ENCODE peak calls at places on chromosomes 13 and 19, in six cellular contexts. One of them, this sample, is unnamed.

GRCh38 chr13:31100721-31101120 is 61.0 kb downstream of the HSPH1 start:
- DNase-seq in H1: no peak
- DNase-seq in GM12878: no peak
- DNase-seq in K562: no peak
- DNase-seq in GM12892: no peak
- DNase-seq in HepG2: no peak
- DNase-seq in this sample: no peak

GRCh38 chr19:57055956-57056355 is 63.8 kb upstream of the USP29 start:
- DNase-seq in H1: no peak
- DNase-seq in GM12878: no peak
- DNase-seq in GM12892: no peak
- DNase-seq in K562: no peak
- DNase-seq in HepG2: no peak
- DNase-seq in this sample: no peak

GRCh38 chr19:15252398-15253018 is 20.3 kb upstream of the EPHX3 start:
- DNase-seq in GM12892: no peak
- DNase-seq in K562: no peak
- DNase-seq in HepG2: no peak
- DNase-seq in H1: peak; percentile 61
- DNase-seq in GM12878: no peak
- DNase-seq in this sample: no peak

GRCh38 chr13:111284579-111284978 is 35.9 kb upstream of the TEX29 start:
- DNase-seq in GM12892: no peak
- DNase-seq in HepG2: no peak
- DNase-seq in K562: no peak
- DNase-seq in H1: no peak
- DNase-seq in GM12878: no peak
- DNase-seq in this sample: no peak

GRCh38 chr19:17090501-17091074 is 15.0 kb downstream of the MYO9B start:
- DNase-seq in K562: no peak
- DNase-seq in GM12892: no peak
- DNase-seq in GM12878: no peak
- DNase-seq in H1: no peak
- DNase-seq in HepG2: no peak
- DNase-seq in this sample: peak; percentile 59

GRCh38 chr19:18173572-18174294 is at the start of gene IFI30:
- DNase-seq in K562: peak; percentile 96
- DNase-seq in GM12892: peak; percentile 88
- DNase-seq in GM12878: peak; percentile 79
- DNase-seq in H1: peak; percentile 84
- DNase-seq in HepG2: peak; percentile 68
- DNase-seq in this sample: peak; percentile 84

GRCh38 chr13:46288570-46289259 is 77.0 kb downstream of the LRRC63 start:
- DNase-seq in GM12892: peak; percentile 17
- DNase-seq in H1: no peak
- DNase-seq in GM12878: peak; percentile 19
- DNase-seq in HepG2: peak; percentile 27
- DNase-seq in K562: peak; percentile 37
- DNase-seq in this sample: no peak

GRCh38 chr13:50386527-50387123 is 371.4 kb downstream of the KCNRG start:
- DNase-seq in H1: no peak
- DNase-seq in HepG2: no peak
- DNase-seq in K562: no peak
- DNase-seq in GM12892: no peak
- DNase-seq in GM12878: no peak
- DNase-seq in this sample: no peak

GRCh38 chr19:33216198-33216830 is 9.3 kb downstream of the SLC7A10 start:
- DNase-seq in H1: no peak
- DNase-seq in HepG2: no peak
- DNase-seq in K562: no peak
- DNase-seq in GM12892: no peak
- DNase-seq in GM12878: no peak
- DNase-seq in this sample: no peak

GRCh38 chr19:33396701-33397535 is 23.4 kb downstream of the CEBPG start:
- DNase-seq in GM12892: no peak
- DNase-seq in GM12878: no peak
- DNase-seq in HepG2: peak; percentile 95
- DNase-seq in K562: no peak
- DNase-seq in H1: no peak
- DNase-seq in this sample: no peak

GRCh38 chr13:28539625-28540286 is 44.8 kb upstream of the FLT1 start:
- DNase-seq in GM12892: no peak
- DNase-seq in H1: no peak
- DNase-seq in HepG2: no peak
- DNase-seq in GM12878: no peak
- DNase-seq in K562: no peak
- DNase-seq in this sample: no peak

GRCh38 chr13:109922518-109922917 is 136.1 kb upstream of the IRS2 start:
- DNase-seq in H1: no peak
- DNase-seq in GM12878: no peak
- DNase-seq in K562: no peak
- DNase-seq in GM12892: no peak
- DNase-seq in HepG2: no peak
- DNase-seq in this sample: no peak

GRCh38 chr19:29478578-29479565 is 46.9 kb upstream of the VSTM2B start:
- DNase-seq in GM12878: no peak
- DNase-seq in HepG2: peak; percentile 13
- DNase-seq in GM12892: no peak
- DNase-seq in H1: peak; percentile 85
- DNase-seq in K562: peak; percentile 51
- DNase-seq in this sample: no peak

GRCh38 chr13:90868321-90868920 is 479.1 kb upstream of the MIR17HG start:
- DNase-seq in HepG2: peak; percentile 3
- DNase-seq in GM12892: no peak
- DNase-seq in GM12878: no peak
- DNase-seq in K562: peak; percentile 57
- DNase-seq in H1: no peak
- DNase-seq in this sample: no peak

GRCh38 chr19:34418300-34418699 is 9.9 kb upstream of the UBA2 start:
- DNase-seq in GM12892: no peak
- DNase-seq in H1: no peak
- DNase-seq in GM12878: no peak
- DNase-seq in HepG2: no peak
- DNase-seq in K562: no peak
- DNase-seq in this sample: no peak

GRCh38 chr13:92994056-92994455 is 232.6 kb upstream of the GPC6 start:
- DNase-seq in GM12878: no peak
- DNase-seq in HepG2: no peak
- DNase-seq in K562: no peak
- DNase-seq in GM12892: no peak
- DNase-seq in H1: no peak
- DNase-seq in this sample: no peak

GRCh38 chr13:67120872-67121531 is 109.1 kb downstream of the PCDH9 start:
- DNase-seq in K562: no peak
- DNase-seq in HepG2: no peak
- DNase-seq in GM12892: no peak
- DNase-seq in GM12878: no peak
- DNase-seq in H1: no peak
- DNase-seq in this sample: no peak

GRCh38 chr13:89363144-89363543 is 1692.0 kb downstream of the SLITRK5 start:
- DNase-seq in K562: no peak
- DNase-seq in H1: no peak
- DNase-seq in HepG2: no peak
- DNase-seq in GM12892: no peak
- DNase-seq in GM12878: no peak
- DNase-seq in this sample: no peak

GRCh38 chr13:41668130-41668757 is 210.9 kb downstream of the RGCC start:
- DNase-seq in GM12892: peak; percentile 12
- DNase-seq in H1: no peak
- DNase-seq in GM12878: peak; percentile 60
- DNase-seq in HepG2: peak; percentile 96
- DNase-seq in K562: peak; percentile 28
- DNase-seq in this sample: no peak

GRCh38 chr19:47720669-47721068 is 7.4 kb downstream of the EHD2 start:
- DNase-seq in GM12892: no peak
- DNase-seq in K562: no peak
- DNase-seq in H1: no peak
- DNase-seq in GM12878: no peak
- DNase-seq in HepG2: no peak
- DNase-seq in this sample: no peak
- TF ChIP-seq POLR2AphosphoS5 in GM12892: no peak
- TF ChIP-seq POLR2AphosphoS5 in K562: no peak
- TF ChIP-seq POLR2AphosphoS5 in H1: no peak
- TF ChIP-seq POLR2AphosphoS5 in GM12878: no peak
- TF ChIP-seq POLR2AphosphoS5 in HepG2: no peak
- TF ChIP-seq POLR2AphosphoS5 in this sample: no peak

GRCh38 chr19:45729774-45730388 is 815 bp downstream of the FBXO46 start:
- DNase-seq in GM12878: peak; percentile 51
- DNase-seq in K562: no peak
- DNase-seq in H1: peak; percentile 51
- DNase-seq in GM12892: no peak
- DNase-seq in HepG2: no peak
- DNase-seq in this sample: no peak

GRCh38 chr19:45733160-45733810 is at the start of gene MEIOSIN:
- DNase-seq in GM12878: no peak
- DNase-seq in H1: no peak
- DNase-seq in K562: no peak
- DNase-seq in HepG2: no peak
- DNase-seq in GM12892: no peak
- DNase-seq in this sample: no peak

GRCh38 chr19:45730389-45731288 is at the start of gene FBXO46:
- DNase-seq in GM12878: peak; percentile 96
- DNase-seq in H1: peak; percentile 91
- DNase-seq in GM12892: peak; percentile 96
- DNase-seq in HepG2: peak; percentile 96
- DNase-seq in K562: peak; percentile 92
- DNase-seq in this sample: peak; percentile 95
- TF ChIP-seq POLR2A in GM12878: peak; percentile 87
- TF ChIP-seq POLR2A in H1: peak; percentile 72
- TF ChIP-seq POLR2A in GM12892: peak; percentile 78
- TF ChIP-seq POLR2A in HepG2: peak; percentile 84
- TF ChIP-seq POLR2A in K562: peak; percentile 90
- TF ChIP-seq POLR2A in this sample: peak; percentile 75

GRCh38 chr13:27510082-27510481 is 59.7 kb upstream of the MTIF3 start:
- DNase-seq in GM12878: no peak
- DNase-seq in GM12892: no peak
- DNase-seq in HepG2: no peak
- DNase-seq in H1: no peak
- DNase-seq in K562: no peak
- DNase-seq in this sample: no peak
- TF ChIP-seq TAF1 in GM12878: no peak
- TF ChIP-seq TAF1 in GM12892: no peak
- TF ChIP-seq TAF1 in HepG2: no peak
- TF ChIP-seq TAF1 in H1: no peak
- TF ChIP-seq TAF1 in K562: no peak
- TF ChIP-seq TAF1 in this sample: no peak

DNA sequence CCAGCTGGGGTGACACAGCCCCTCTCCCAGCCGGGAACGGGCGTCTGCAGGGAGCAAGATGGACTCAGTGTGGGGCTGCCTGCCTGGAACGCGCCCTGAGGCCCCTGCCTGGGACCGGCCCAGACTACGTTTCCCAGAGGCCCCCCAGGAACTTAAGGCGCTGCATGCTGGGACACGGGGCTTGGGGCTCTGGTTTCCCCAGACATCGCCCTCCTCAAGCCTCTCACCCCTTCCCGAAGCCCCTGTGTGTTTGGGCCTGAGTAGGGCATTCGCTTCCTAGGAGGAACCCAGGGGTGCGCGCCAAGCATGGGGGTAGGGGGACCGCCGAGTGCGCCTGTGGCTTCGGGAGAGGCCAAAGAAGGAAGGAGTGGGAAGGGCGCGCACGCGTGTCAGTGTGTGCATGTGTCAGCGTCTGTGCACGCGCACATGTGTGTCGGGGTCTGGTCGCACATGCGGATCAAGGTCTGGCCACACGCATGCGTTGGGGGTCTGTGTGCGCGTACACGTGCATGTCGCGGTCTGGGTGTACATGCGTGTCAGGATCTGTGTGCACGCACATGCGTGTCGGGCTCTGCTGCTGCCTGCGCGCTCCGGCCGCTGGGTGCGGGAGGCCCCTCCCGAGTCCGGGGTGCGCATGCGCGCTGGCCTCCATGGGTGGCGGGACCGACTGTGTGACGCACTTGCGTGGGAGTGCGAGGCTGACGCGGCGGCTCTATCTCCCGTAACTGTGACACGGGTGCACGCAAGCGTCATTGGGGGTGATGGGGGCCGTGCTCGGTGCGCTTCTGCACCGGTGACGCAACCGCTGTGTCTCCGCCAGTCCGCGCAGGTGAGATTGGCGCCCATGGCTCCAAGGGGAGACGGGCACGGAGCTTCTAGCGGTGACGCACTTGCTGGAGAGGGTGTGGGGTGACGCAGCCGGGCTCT is 16.2 kb downstream of the ZNF331 start:
- DNase-seq in H1: peak; percentile 47
- DNase-seq in GM12892: peak; percentile 58
- DNase-seq in GM12878: peak; percentile 63
- DNase-seq in HepG2: no peak
- DNase-seq in K562: no peak
- DNase-seq in this sample: peak; percentile 58
- TF ChIP-seq POLR2AphosphoS5 in H1: no peak
- TF ChIP-seq POLR2AphosphoS5 in GM12892: peak; percentile 84
- TF ChIP-seq POLR2AphosphoS5 in GM12878: peak; percentile 74
- TF ChIP-seq POLR2AphosphoS5 in HepG2: no peak
- TF ChIP-seq POLR2AphosphoS5 in K562: no peak
- TF ChIP-seq POLR2AphosphoS5 in this sample: no peak